ENCODE peak calls at places on chromosomes 13 and 19, in four cellular contexts. F is A549, J is GM12878, O is K562. H is an unnamed sample.
A peak's percentile ranks its signal among the peaks of the same experiment; 100 is the strongest.

GRCh38 chr19:48728882-48729645 is 9.5 kb upstream of the MAMSTR start:
- DNase-seq in F (no peak), J (no peak), O (no peak), H (no peak)

GRCh38 chr19:31882709-31883108 is 462.7 kb upstream of the ZNF507 start:
- DNase-seq in F (no peak), J (no peak), O (peak; percentile 2), H (no peak)

GRCh38 chr19:50978772-50979390 is 4.8 kb downstream of the KLK7 start:
- DNase-seq in F (no peak), J (no peak), O (no peak), H (no peak)

GRCh38 chr13:99416411-99417121 is 84.7 kb upstream of the TM9SF2 start:
- DNase-seq in F (no peak), J (no peak), O (no peak), H (no peak)

GRCh38 chr19:10981496-10981895 is 20.7 kb downstream of the SMARCA4 start:
- DNase-seq in F (no peak), J (no peak), O (no peak), H (no peak)

GRCh38 chr13:44128522-44128921 is 245.1 kb upstream of the SERP2 start:
- DNase-seq in F (no peak), J (no peak), O (no peak), H (no peak)

GRCh38 chr19:15866646-15867045 is 31.2 kb downstream of the CYP4F2 start:
- DNase-seq in F (no peak), J (no peak), O (no peak), H (no peak)

GRCh38 chr19:18488838-18489626 is 32.8 kb downstream of the ELL start:
- DNase-seq in F (peak; percentile 57), J (no peak), O (peak; percentile 68), H (peak; percentile 50)

GRCh38 chr19:50772408-50773311 is 2.4 kb downstream of the GPR32 start:
- DNase-seq in F (no peak), J (no peak), O (peak; percentile 66), H (no peak)

GRCh38 chr13:46648166-46648607 is 95.2 kb downstream of the LRCH1 start:
- DNase-seq in F (no peak), J (no peak), O (peak; percentile 40), H (peak; percentile 53)

DNA sequence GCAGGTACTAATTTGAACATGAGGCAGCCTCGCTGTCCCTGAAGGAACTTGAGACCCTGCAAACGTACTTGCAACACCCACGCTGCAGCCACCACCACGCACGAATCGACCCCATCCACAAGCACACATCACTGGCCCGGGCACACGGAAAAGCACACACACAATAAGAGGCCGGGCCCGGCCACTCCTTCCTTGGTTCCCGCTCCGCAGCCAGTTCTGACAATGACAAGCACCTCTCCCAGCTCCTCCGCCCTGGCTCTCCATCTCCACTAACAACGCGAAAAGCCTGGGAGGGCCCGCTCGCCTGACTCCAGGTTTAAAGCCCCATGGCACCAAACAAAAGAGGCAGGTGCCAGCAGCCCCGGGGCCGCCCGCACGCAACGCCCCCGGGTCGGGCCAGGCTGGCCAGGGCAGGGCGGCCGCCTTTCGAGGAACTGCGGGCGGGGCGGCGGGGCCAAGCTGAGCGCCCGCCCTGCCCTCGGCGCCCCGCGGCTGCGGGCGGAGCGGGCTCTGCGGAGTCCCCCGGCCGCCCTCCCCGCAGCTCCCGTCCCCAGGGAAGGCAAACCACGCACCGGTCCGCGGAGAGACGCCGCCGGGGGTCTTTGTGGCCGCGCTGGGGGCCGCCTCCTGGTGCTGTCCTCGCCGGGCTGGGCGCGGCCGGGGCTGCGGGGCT is 504 bp downstream of the DCLK1 start:
- DNase-seq in F (no peak), J (no peak), O (no peak), H (no peak)
- TF ChIP-seq ESRRA in F (no peak), J (no peak), O (no peak), H (no peak)

DNA sequence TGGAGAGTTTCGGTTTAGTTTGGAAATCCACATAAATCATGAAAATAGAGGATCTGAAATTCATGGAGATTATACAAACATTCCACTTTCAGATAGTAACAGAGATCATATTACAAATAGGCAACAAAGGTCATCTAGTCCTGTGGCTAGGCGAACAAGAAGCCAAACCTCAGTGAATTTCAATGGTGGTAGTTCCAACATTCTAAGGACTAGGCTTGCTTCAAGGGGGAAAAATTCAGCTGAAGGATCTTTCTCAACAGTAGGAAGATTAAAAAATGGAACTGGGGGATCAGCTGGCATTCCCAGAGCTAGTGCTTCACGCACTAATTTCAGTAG is 47.0 kb downstream of the FOXO1 start:
- DNase-seq in F (no peak), J (no peak), O (no peak), H (peak; percentile 35)
- TF ChIP-seq CHD4 in F (no peak), J (no peak), O (no peak), H (no peak)

GRCh38 chr19:30208661-30209060 is 163.5 kb upstream of the ZNF536 start:
- DNase-seq in F (no peak), J (no peak), O (no peak), H (no peak)

GRCh38 chr19:30206187-30206586 is 166.0 kb upstream of the ZNF536 start:
- DNase-seq in F (no peak), J (no peak), O (no peak), H (no peak)

GRCh38 chr19:30209617-30210600 is 162.3 kb upstream of the ZNF536 start:
- DNase-seq in F (no peak), J (no peak), O (no peak), H (no peak)

GRCh38 chr19:30204721-30205120 is 167.5 kb upstream of the ZNF536 start:
- DNase-seq in F (no peak), J (no peak), O (no peak), H (no peak)

DNA sequence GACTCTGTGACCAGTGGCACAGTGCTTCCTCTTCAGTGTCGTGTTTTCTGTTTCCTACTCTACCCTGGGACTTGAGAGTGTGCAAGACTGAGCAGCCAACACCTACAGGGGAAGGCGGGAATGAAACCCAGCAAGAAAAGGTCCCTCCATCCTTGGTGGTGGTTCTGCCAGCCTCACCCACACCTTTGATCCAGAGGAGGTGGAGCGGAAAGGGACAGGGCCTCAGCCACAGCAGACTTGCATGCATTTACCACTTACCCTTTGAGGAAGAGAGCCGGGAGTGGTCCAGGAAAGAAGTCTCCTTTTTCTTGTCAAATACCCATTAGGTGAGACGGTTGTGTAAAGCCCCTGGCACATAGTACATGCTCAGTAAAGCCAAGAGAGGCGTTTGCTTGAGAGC is 164.8 kb upstream of the ZNF536 start:
- DNase-seq in F (no peak), J (no peak), O (no peak), H (no peak)
- TF ChIP-seq ESRRA in F (no peak), J (no peak), O (no peak), H (no peak)

DNA sequence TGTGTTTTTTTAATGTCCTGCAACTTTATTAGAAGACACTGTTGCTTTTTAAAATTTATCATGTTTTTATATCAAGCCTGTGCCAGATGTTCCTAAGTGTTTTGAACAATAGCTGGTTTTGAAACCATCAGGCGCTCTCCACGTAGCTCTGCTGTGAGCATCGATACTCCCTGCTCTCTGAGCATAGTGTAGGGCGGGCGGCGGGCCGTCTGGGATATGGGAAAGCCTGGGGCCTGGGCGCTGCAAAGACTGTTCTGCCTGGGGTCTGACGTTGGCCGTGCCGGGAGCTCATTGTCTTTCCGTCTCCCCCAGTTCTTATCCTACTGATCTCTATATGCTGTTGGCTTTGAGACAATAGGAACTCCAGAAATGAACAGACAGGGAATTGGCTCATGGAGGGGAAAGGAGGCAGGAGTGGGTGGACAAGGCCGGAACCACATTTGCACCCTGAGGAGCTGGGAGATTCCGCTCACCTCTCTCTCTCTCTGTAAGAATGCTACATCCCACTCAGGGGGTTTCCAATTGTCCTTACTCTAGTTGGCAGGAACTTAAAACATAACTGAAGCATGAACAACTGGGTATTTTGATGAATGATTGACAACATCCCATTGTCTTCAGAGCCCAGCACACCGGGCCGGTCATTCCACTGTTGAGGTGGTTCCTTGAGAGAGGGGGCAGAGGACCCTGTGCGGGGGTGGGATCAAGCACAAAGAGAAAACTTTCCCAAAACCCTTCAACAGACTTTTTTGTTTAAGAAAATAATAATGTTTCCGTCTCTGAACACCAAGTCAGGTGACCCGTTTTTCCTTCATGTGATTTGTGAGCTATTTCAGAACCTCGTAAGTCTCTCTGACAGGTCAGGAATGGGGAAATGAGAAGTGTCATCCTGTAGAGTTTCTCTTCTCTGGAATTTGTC is 64.7 kb downstream of the COL4A2 start:
- DNase-seq in F (no peak), J (peak; percentile 40), O (no peak), H (no peak)
- TF ChIP-seq CHD4 in F (no peak), J (no peak), O (no peak), H (no peak)

GRCh38 chr19:55086730-55087541 is 11.3 kb downstream of the EPS8L1 start:
- DNase-seq in F (no peak), J (no peak), O (no peak), H (no peak)
- TF ChIP-seq ESRRA in F (no peak), J (no peak), O (no peak), H (no peak)

GRCh38 chr13:49421391-49421790 is 22.5 kb downstream of the CAB39L start:
- DNase-seq in F (no peak), J (peak; percentile 24), O (peak; percentile 55), H (peak; percentile 81)

GRCh38 chr13:49419292-49419691 is 24.6 kb downstream of the CAB39L start:
- DNase-seq in F (no peak), J (no peak), O (no peak), H (peak; percentile 13)

GRCh38 chr13:49412749-49413148 is 31.1 kb downstream of the CAB39L start:
- DNase-seq in F (no peak), J (no peak), O (no peak), H (no peak)

GRCh38 chr13:49418206-49418605 is 25.7 kb downstream of the CAB39L start:
- DNase-seq in F (no peak), J (no peak), O (no peak), H (no peak)
- TF ChIP-seq CHD4 in F (no peak), J (no peak), O (no peak), H (no peak)

GRCh38 chr19:39086401-39086800 is 2.2 kb downstream of the ACP7 start:
- DNase-seq in F (no peak), J (no peak), O (no peak), H (no peak)

GRCh38 chr19:39084732-39085080 is 538 bp downstream of the ACP7 start:
- DNase-seq in F (no peak), J (no peak), O (no peak), H (no peak)

GRCh38 chr19:39085392-39085791 is 1.2 kb downstream of the ACP7 start:
- DNase-seq in F (no peak), J (no peak), O (no peak), H (no peak)

GRCh38 chr19:39090881-39091280 is 6.7 kb downstream of the ACP7 start:
- DNase-seq in F (no peak), J (no peak), O (no peak), H (no peak)

GRCh38 chr19:39087907-39088686 is 3.9 kb downstream of the ACP7 start:
- DNase-seq in F (no peak), J (no peak), O (no peak), H (no peak)
- TF ChIP-seq ESRRA in F (no peak), J (no peak), O (no peak), H (no peak)

GRCh38 chr13:39364797-39365468 is 238.1 kb downstream of the LHFPL6 start:
- DNase-seq in F (no peak), J (no peak), O (no peak), H (peak; percentile 7)
- TF ChIP-seq CHD4 in F (no peak), J (no peak), O (no peak), H (no peak)

DNA sequence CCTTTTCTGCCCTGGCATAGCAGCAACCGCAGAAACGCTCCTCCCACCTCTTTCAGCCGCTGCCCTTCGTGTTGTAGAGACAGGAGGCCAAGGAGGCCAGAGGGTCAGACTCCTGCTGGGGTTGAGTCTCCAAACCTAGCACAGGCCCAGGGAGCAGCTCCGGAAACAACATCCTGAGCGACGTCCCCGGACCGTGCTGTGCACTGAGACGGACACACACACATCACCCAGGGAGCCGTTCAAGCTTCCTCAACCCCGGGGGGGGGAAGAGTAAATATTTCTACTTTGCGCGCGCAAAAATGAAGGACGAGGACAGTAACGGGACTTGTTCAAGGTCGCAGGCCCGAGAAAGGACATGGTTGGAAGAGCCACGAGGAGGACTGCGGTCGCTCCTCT is 657 bp downstream of the ZNF550 start:
- DNase-seq in F (peak; percentile 38), J (no peak), O (peak; percentile 21), H (peak; percentile 12)
- TF ChIP-seq ESRRA in F (no peak), J (no peak), O (no peak), H (no peak)

GRCh38 chr13:50358715-50359367 is 343.6 kb downstream of the KCNRG start:
- DNase-seq in F (no peak), J (no peak), O (no peak), H (no peak)
- TF ChIP-seq CHD4 in F (no peak), J (no peak), O (no peak), H (no peak)

H was measured in HepG2.